ENCODE peak calls at places on chromosome 6, in six cellular contexts. F is CD8-positive, alpha-beta T cell; J is epithelial cell of esophagus; A is neural crest cell; T is BE2C; Y is psoas muscle. E is an unnamed sample.

GRCh38 chr6:93278241-93278640 is 141.1 kb downstream of the EPHA7 start:
- DNase-seq in Y (no peak), T (no peak), J (no peak), A (no peak), F (no peak), E (no peak)

GRCh38 chr6:108689279-108690161 is 128.8 kb downstream of the FOXO3 start:
- DNase-seq in J (peak; percentile 98), Y (peak; percentile 96), A (no peak), T (no peak), F (no peak), E (no peak)

GRCh38 chr6:20693466-20694063 is 159.3 kb downstream of the CDKAL1 start:
- DNase-seq in J (peak; percentile 47), Y (no peak), F (no peak), T (no peak), A (no peak), E (no peak)

GRCh38 chr6:18019539-18020534 is 32.4 kb upstream of the KIF13A start:
- DNase-seq in Y (no peak), F (no peak), A (no peak), T (no peak), J (no peak), E (no peak)

GRCh38 chr6:126553856-126554255 is 213.9 kb downstream of the CENPW start:
- DNase-seq in A (no peak), Y (no peak), J (no peak), F (no peak), T (no peak), E (no peak)

GRCh38 chr6:170134077-170135040 is 156.5 kb downstream of the DLL1 start:
- DNase-seq in J (no peak), A (no peak), F (no peak), T (no peak), Y (no peak), E (no peak)

GRCh38 chr6:30463651-30464618 is 25.4 kb upstream of the HLA-E start:
- DNase-seq in T (no peak), A (no peak), Y (peak; percentile 62), F (peak; percentile 69), J (peak; percentile 21), E (no peak)

GRCh38 chr6:12312736-12313135 is 22.6 kb downstream of the EDN1 start:
- DNase-seq in J (no peak), F (no peak), T (no peak), A (no peak), Y (no peak), E (no peak)

GRCh38 chr6:31041372-31041974 is 31.2 kb downstream of the MUC22 start:
- DNase-seq in Y (no peak), F (no peak), J (no peak), A (no peak), T (no peak), E (no peak)

GRCh38 chr6:41073203-41073967 is 611 bp downstream of the NFYA start:
- DNase-seq in T (peak; percentile 92), J (peak; percentile 84), A (peak; percentile 75), Y (peak; percentile 93), F (peak; percentile 83), E (peak; percentile 89)

GRCh38 chr6:134105903-134106302 is 53.5 kb upstream of the SLC2A12 start:
- DNase-seq in J (no peak), Y (no peak), A (no peak), F (no peak), T (no peak), E (no peak)

GRCh38 chr6:158031445-158032353 is 50.0 kb downstream of the SYNJ2 start:
- DNase-seq in F (peak; percentile 57), J (no peak), A (no peak), Y (peak; percentile 84), T (peak; percentile 70), E (peak; percentile 79)

GRCh38 chr6:3762359-3762758 is 10.8 kb upstream of the PXDC1 start:
- DNase-seq in T (no peak), F (no peak), Y (no peak), J (no peak), A (no peak), E (no peak)

GRCh38 chr6:143333081-143333480 is 117.4 kb downstream of the ADAT2 start:
- DNase-seq in T (no peak), Y (no peak), J (peak; percentile 96), F (no peak), A (no peak), E (no peak)

GRCh38 chr6:108080010-108080780 is 5.7 kb upstream of the OSTM1 start:
- DNase-seq in J (peak; percentile 33), F (no peak), A (no peak), Y (no peak), T (peak; percentile 42), E (no peak)

GRCh38 chr6:8904754-8905153 is 469.4 kb upstream of the SLC35B3 start:
- DNase-seq in J (peak; percentile 9), Y (no peak), T (peak; percentile 12), A (no peak), F (no peak), E (peak; percentile 18)
- TF ChIP-seq CTCF in J (peak; percentile 36), Y (no peak), T (peak; percentile 33), A (peak; percentile 43), F (no peak), E (peak; percentile 46)

GRCh38 chr6:109690740-109691687 is at the start of the genes AK9 and FIG4:
- DNase-seq in A (peak; percentile 77), F (peak; percentile 92), J (peak; percentile 95), Y (peak; percentile 95), T (peak; percentile 91), E (peak; percentile 94)
- TF ChIP-seq CTCF in A (peak; percentile 33), F (no peak), J (peak; percentile 29), Y (no peak), T (no peak), E (no peak)

GRCh38 chr6:84220809-84221409 is 6.5 kb downstream of the CEP162 start:
- DNase-seq in J (peak; percentile 39), A (no peak), F (no peak), T (no peak), Y (no peak), E (no peak)
- TF ChIP-seq CTCF in J (peak; percentile 41), A (peak; percentile 79), F (peak; percentile 60), T (peak; percentile 46), Y (peak; percentile 57), E (peak; percentile 80)

GRCh38 chr6:145704153-145704781 is 31.1 kb downstream of the EPM2A start:
- DNase-seq in A (no peak), F (no peak), T (no peak), Y (no peak), J (peak; percentile 10), E (no peak)
- TF ChIP-seq CTCF in A (peak; percentile 77), F (peak; percentile 67), T (peak; percentile 37), Y (peak; percentile 57), J (peak; percentile 24), E (peak; percentile 70)

DNA sequence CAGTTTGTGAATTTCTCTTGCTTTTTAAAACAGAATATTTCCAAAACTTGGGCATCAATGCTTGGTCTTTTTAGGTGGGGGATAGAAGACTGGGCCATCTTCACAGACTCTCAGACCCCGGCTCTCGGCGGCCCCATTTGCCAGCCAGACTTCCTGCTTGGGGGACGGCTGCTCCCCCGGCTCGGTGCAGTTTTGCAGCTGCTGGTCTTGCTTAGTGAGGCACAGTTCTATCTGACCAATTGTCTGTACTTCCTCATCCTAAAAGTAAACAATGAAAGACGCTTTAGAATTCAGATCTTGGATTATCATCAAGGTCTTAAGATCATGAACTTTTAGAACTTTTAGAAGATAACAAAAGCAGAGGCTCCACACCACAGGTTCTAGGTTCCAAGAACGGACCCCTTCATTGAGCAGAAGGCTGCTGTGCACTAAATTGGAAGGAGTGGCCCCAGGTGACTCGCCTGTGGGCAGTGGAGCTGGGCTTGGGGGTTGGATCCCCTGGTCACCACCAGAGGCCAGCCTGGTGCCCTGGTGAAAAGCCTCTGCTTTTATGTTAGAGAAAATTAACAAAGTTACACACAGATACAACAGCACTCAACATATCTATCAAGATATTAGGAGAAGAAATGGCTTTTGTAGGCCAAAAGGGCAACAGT is 26.7 kb downstream of the RNASET2 start:
- DNase-seq in F (no peak), Y (no peak), T (no peak), J (no peak), A (no peak), E (no peak)
- TF ChIP-seq CTCF in F (no peak), Y (no peak), T (no peak), J (no peak), A (no peak), E (no peak)

GRCh38 chr6:135144678-135145508 is 36.2 kb upstream of the MYB start:
- DNase-seq in T (no peak), F (no peak), Y (no peak), A (no peak), J (peak; percentile 50), E (no peak)
- TF ChIP-seq CTCF in T (peak; percentile 78), F (peak; percentile 81), Y (peak; percentile 62), A (peak; percentile 80), J (peak; percentile 75), E (peak; percentile 47)

E was measured in glutamatergic neuron.